ENCODE peak calls at places on chromosome 12, in four cellular contexts. One of them, this sample, is unnamed.

GRCh38 chr12:87784350-87784749 is 244.9 kb downstream of the C12orf50 start:
- DNase-seq in GM23248: no peak
- DNase-seq in NCI-H1436: peak; percentile 26
- DNase-seq in ELR: no peak
- DNase-seq in this sample: no peak

GRCh38 chr12:83158613-83159207 is 472.0 kb downstream of the TMTC2 start:
- DNase-seq in GM23248: no peak
- DNase-seq in ELR: no peak
- DNase-seq in NCI-H1436: no peak
- DNase-seq in this sample: no peak

GRCh38 chr12:65039306-65039705 is 81.8 kb downstream of the WIF1 start:
- DNase-seq in GM23248: no peak
- DNase-seq in ELR: no peak
- DNase-seq in NCI-H1436: no peak
- DNase-seq in this sample: no peak

GRCh38 chr12:27573972-27574371 is 50.0 kb downstream of the PPFIBP1 start:
- DNase-seq in ELR: peak; percentile 99
- DNase-seq in NCI-H1436: no peak
- DNase-seq in GM23248: peak; percentile 95
- DNase-seq in this sample: peak; percentile 80

GRCh38 chr12:76866726-76867125 is 12.1 kb downstream of the CSRP2 start:
- DNase-seq in ELR: no peak
- DNase-seq in NCI-H1436: no peak
- DNase-seq in GM23248: peak; percentile 66
- DNase-seq in this sample: peak; percentile 76

GRCh38 chr12:42236017-42236416 is 2.0 kb downstream of the YAF2 start:
- DNase-seq in GM23248: peak; percentile 30
- DNase-seq in NCI-H1436: no peak
- DNase-seq in ELR: no peak
- DNase-seq in this sample: no peak

GRCh38 chr12:124938606-124939427 is 24.4 kb upstream of the UBC start:
- DNase-seq in GM23248: peak; percentile 97
- DNase-seq in NCI-H1436: no peak
- DNase-seq in ELR: peak; percentile 92
- DNase-seq in this sample: peak; percentile 54

GRCh38 chr12:27555928-27556778 is 32.1 kb downstream of the PPFIBP1 start:
- DNase-seq in GM23248: peak; percentile 72
- DNase-seq in NCI-H1436: no peak
- DNase-seq in ELR: no peak
- DNase-seq in this sample: no peak

GRCh38 chr12:112930350-112930749 is 7.9 kb upstream of the OAS3 start:
- DNase-seq in NCI-H1436: no peak
- DNase-seq in ELR: no peak
- DNase-seq in GM23248: no peak
- DNase-seq in this sample: no peak

GRCh38 chr12:75853621-75854020 is 178.0 kb downstream of the PHLDA1 start:
- DNase-seq in ELR: no peak
- DNase-seq in GM23248: no peak
- DNase-seq in NCI-H1436: no peak
- DNase-seq in this sample: no peak

GRCh38 chr12:42144174-42144423 is 575 bp downstream of the GXYLT1 start:
- DNase-seq in ELR: peak; percentile 36
- DNase-seq in GM23248: no peak
- DNase-seq in NCI-H1436: no peak
- DNase-seq in this sample: peak; percentile 12

GRCh38 chr12:130646690-130647089 is 69.4 kb downstream of the RIMBP2 start:
- DNase-seq in ELR: no peak
- DNase-seq in NCI-H1436: no peak
- DNase-seq in GM23248: no peak
- DNase-seq in this sample: no peak

GRCh38 chr12:6851153-6851920 is at the start of gene CDCA3:
- DNase-seq in NCI-H1436: peak; percentile 98
- DNase-seq in GM23248: peak; percentile 99
- DNase-seq in ELR: peak; percentile 100
- DNase-seq in this sample: peak; percentile 99

GRCh38 chr12:52438305-52439301 is 4.4 kb upstream of the KRT75 start:
- DNase-seq in NCI-H1436: no peak
- DNase-seq in ELR: no peak
- DNase-seq in GM23248: no peak
- DNase-seq in this sample: no peak

GRCh38 chr12:76274699-76275098 is 73.5 kb downstream of the BBS10 start:
- DNase-seq in ELR: peak; percentile 50
- DNase-seq in NCI-H1436: no peak
- DNase-seq in GM23248: peak; percentile 63
- DNase-seq in this sample: peak; percentile 53

GRCh38 chr12:5432011-5432400 is at the start of gene NTF3:
- DNase-seq in ELR: peak; percentile 60
- DNase-seq in NCI-H1436: no peak
- DNase-seq in GM23248: peak; percentile 72
- DNase-seq in this sample: peak; percentile 88

GRCh38 chr12:69074559-69075349 is 141.8 kb upstream of the CPM start:
- DNase-seq in GM23248: no peak
- DNase-seq in ELR: no peak
- DNase-seq in NCI-H1436: no peak
- DNase-seq in this sample: no peak

GRCh38 chr12:106774808-106775524 is 484 bp downstream of the RIC8B start:
- DNase-seq in NCI-H1436: no peak
- DNase-seq in ELR: no peak
- DNase-seq in GM23248: no peak
- DNase-seq in this sample: no peak

GRCh38 chr12:6873094-6874006 is at the start of gene SPSB2:
- DNase-seq in ELR: peak; percentile 97
- DNase-seq in GM23248: peak; percentile 99
- DNase-seq in NCI-H1436: peak; percentile 95
- DNase-seq in this sample: peak; percentile 97

GRCh38 chr12:43969882-43970281 is 134.0 kb downstream of the TMEM117 start:
- DNase-seq in GM23248: peak; percentile 67
- DNase-seq in ELR: peak; percentile 74
- DNase-seq in NCI-H1436: no peak
- DNase-seq in this sample: no peak

GRCh38 chr12:81077329-81077685 is 572 bp upstream of the ACSS3 start:
- DNase-seq in NCI-H1436: no peak
- DNase-seq in ELR: no peak
- DNase-seq in GM23248: no peak
- DNase-seq in this sample: peak; percentile 42

GRCh38 chr12:5068623-5069022 is 24.9 kb downstream of the KCNA5 start:
- DNase-seq in ELR: no peak
- DNase-seq in GM23248: no peak
- DNase-seq in NCI-H1436: no peak
- DNase-seq in this sample: no peak

GRCh38 chr12:92114834-92115233 is 30.8 kb downstream of the BTG1 start:
- DNase-seq in GM23248: no peak
- DNase-seq in ELR: no peak
- DNase-seq in NCI-H1436: no peak
- DNase-seq in this sample: no peak

GRCh38 chr12:90010089-90010488 is 301.5 kb upstream of the ATP2B1 start:
- DNase-seq in GM23248: peak; percentile 63
- DNase-seq in NCI-H1436: no peak
- DNase-seq in ELR: peak; percentile 36
- DNase-seq in this sample: no peak

GRCh38 chr12:6824962-6825381 is 3.2 kb upstream of the P3H3 start:
- DNase-seq in ELR: peak; percentile 75
- DNase-seq in GM23248: peak; percentile 75
- DNase-seq in NCI-H1436: no peak
- DNase-seq in this sample: peak; percentile 48

GRCh38 chr12:90301734-90302133 is 593.1 kb upstream of the ATP2B1 start:
- DNase-seq in GM23248: no peak
- DNase-seq in NCI-H1436: no peak
- DNase-seq in ELR: no peak
- DNase-seq in this sample: no peak

GRCh38 chr12:29286081-29286800 is 94.7 kb downstream of the ERGIC2 start:
- DNase-seq in NCI-H1436: no peak
- DNase-seq in ELR: no peak
- DNase-seq in GM23248: peak; percentile 34
- DNase-seq in this sample: peak; percentile 13

GRCh38 chr12:45464699-45465098 is 248.8 kb downstream of the ANO6 start:
- DNase-seq in GM23248: no peak
- DNase-seq in ELR: peak; percentile 12
- DNase-seq in NCI-H1436: no peak
- DNase-seq in this sample: no peak

GRCh38 chr12:107917912-107918800 is 143.7 kb downstream of the ASCL4 start:
- DNase-seq in ELR: peak; percentile 49
- DNase-seq in GM23248: peak; percentile 44
- DNase-seq in NCI-H1436: no peak
- DNase-seq in this sample: peak; percentile 37

GRCh38 chr12:71478277-71478676 is 38.7 kb downstream of the LGR5 start:
- DNase-seq in ELR: no peak
- DNase-seq in NCI-H1436: no peak
- DNase-seq in GM23248: no peak
- DNase-seq in this sample: no peak

GRCh38 chr12:71652656-71653055 is 11.0 kb downstream of the ZFC3H1 start:
- DNase-seq in ELR: no peak
- DNase-seq in GM23248: no peak
- DNase-seq in NCI-H1436: no peak
- DNase-seq in this sample: peak; percentile 11

GRCh38 chr12:32451816-32452215 is 52.5 kb downstream of the FGD4 start:
- DNase-seq in ELR: no peak
- DNase-seq in NCI-H1436: no peak
- DNase-seq in GM23248: no peak
- DNase-seq in this sample: no peak

GRCh38 chr12:105036937-105037649 is 47.2 kb downstream of the ALDH1L2 start:
- DNase-seq in GM23248: no peak
- DNase-seq in ELR: peak; percentile 38
- DNase-seq in NCI-H1436: no peak
- DNase-seq in this sample: no peak

GRCh38 chr12:22978962-22979361 is 354.0 kb downstream of the ETNK1 start:
- DNase-seq in NCI-H1436: no peak
- DNase-seq in GM23248: peak; percentile 94
- DNase-seq in ELR: peak; percentile 88
- DNase-seq in this sample: peak; percentile 69

GRCh38 chr12:46667547-46667946 is 158.2 kb downstream of the SLC38A4 start:
- DNase-seq in NCI-H1436: no peak
- DNase-seq in ELR: peak; percentile 63
- DNase-seq in GM23248: peak; percentile 75
- DNase-seq in this sample: no peak

GRCh38 chr12:25734529-25735180 is 181.6 kb upstream of the LMNTD1 start:
- DNase-seq in ELR: no peak
- DNase-seq in GM23248: no peak
- DNase-seq in NCI-H1436: no peak
- DNase-seq in this sample: no peak

GRCh38 chr12:49546481-49546880 is 7.7 kb downstream of the KCNH3 start:
- DNase-seq in ELR: no peak
- DNase-seq in NCI-H1436: no peak
- DNase-seq in GM23248: no peak
- DNase-seq in this sample: no peak

GRCh38 chr12:100146252-100146651 is 3.6 kb upstream of the BLTP3B start:
- DNase-seq in NCI-H1436: no peak
- DNase-seq in ELR: no peak
- DNase-seq in GM23248: no peak
- DNase-seq in this sample: no peak

GRCh38 chr12:51098611-51099010 is 15.2 kb upstream of the CSRNP2 start:
- DNase-seq in NCI-H1436: no peak
- DNase-seq in GM23248: peak; percentile 44
- DNase-seq in ELR: no peak
- DNase-seq in this sample: no peak

This sample was measured in AG20443.